ENCODE peak calls at places on chromosomes 6 and 20, in six cellular contexts. One of them, this sample, is unnamed.

GRCh38 chr20:22984008-22984407 is 51.1 kb upstream of the SSTR4 start:
- DNase-seq in mesendoderm: no peak
- DNase-seq in mesenchymal stem cell: no peak
- DNase-seq in IMR-90: no peak
- DNase-seq in neuronal stem cell: no peak
- DNase-seq in H1: no peak
- DNase-seq in this sample: no peak

GRCh38 chr6:23213193-23213592 is 643.8 kb downstream of the HDGFL1 start:
- DNase-seq in mesendoderm: no peak
- DNase-seq in IMR-90: peak
- DNase-seq in neuronal stem cell: no peak
- DNase-seq in H1: no peak
- DNase-seq in mesenchymal stem cell: peak
- DNase-seq in this sample: no peak

GRCh38 chr20:45359406-45360148 is 3.4 kb upstream of the SYS1 start:
- DNase-seq in IMR-90: no peak
- DNase-seq in neuronal stem cell: no peak
- DNase-seq in mesenchymal stem cell: peak
- DNase-seq in H1: no peak
- DNase-seq in mesendoderm: no peak
- DNase-seq in this sample: no peak

GRCh38 chr6:139736507-139736906 is 362.1 kb upstream of the CITED2 start:
- DNase-seq in neuronal stem cell: no peak
- DNase-seq in mesenchymal stem cell: no peak
- DNase-seq in H1: no peak
- DNase-seq in IMR-90: no peak
- DNase-seq in mesendoderm: no peak
- DNase-seq in this sample: peak

GRCh38 chr20:43963872-43964791 is 49.5 kb downstream of the TOX2 start:
- DNase-seq in H1: no peak
- DNase-seq in neuronal stem cell: no peak
- DNase-seq in IMR-90: peak
- DNase-seq in mesendoderm: no peak
- DNase-seq in mesenchymal stem cell: peak
- DNase-seq in this sample: no peak

GRCh38 chr6:81241717-81242116 is 510.8 kb downstream of the TENT5A start:
- DNase-seq in H1: no peak
- DNase-seq in mesendoderm: peak
- DNase-seq in mesenchymal stem cell: peak
- DNase-seq in neuronal stem cell: no peak
- DNase-seq in IMR-90: peak
- DNase-seq in this sample: peak

GRCh38 chr6:168035661-168036616 is 38.5 kb downstream of the KIF25 start:
- DNase-seq in mesendoderm: peak
- DNase-seq in H1: no peak
- DNase-seq in mesenchymal stem cell: peak
- DNase-seq in IMR-90: peak
- DNase-seq in neuronal stem cell: no peak
- DNase-seq in this sample: peak

GRCh38 chr20:10469599-10469998 is 34.5 kb downstream of the SLX4IP start:
- DNase-seq in IMR-90: peak
- DNase-seq in mesendoderm: peak
- DNase-seq in neuronal stem cell: peak
- DNase-seq in H1: no peak
- DNase-seq in mesenchymal stem cell: peak
- DNase-seq in this sample: peak

GRCh38 chr6:158219229-158219628 is 51.1 kb downstream of the GTF2H5 start:
- DNase-seq in IMR-90: peak
- DNase-seq in mesendoderm: no peak
- DNase-seq in neuronal stem cell: no peak
- DNase-seq in H1: no peak
- DNase-seq in mesenchymal stem cell: peak
- DNase-seq in this sample: peak

GRCh38 chr20:59850018-59850641 is 83.3 kb downstream of the SYCP2 start:
- DNase-seq in IMR-90: peak
- DNase-seq in neuronal stem cell: peak
- DNase-seq in H1: no peak
- DNase-seq in mesendoderm: peak
- DNase-seq in mesenchymal stem cell: peak
- DNase-seq in this sample: no peak

GRCh38 chr20:845967-846893 is 12.7 kb downstream of the FAM110A start:
- DNase-seq in IMR-90: no peak
- DNase-seq in neuronal stem cell: no peak
- DNase-seq in mesenchymal stem cell: no peak
- DNase-seq in H1: no peak
- DNase-seq in mesendoderm: no peak
- DNase-seq in this sample: no peak

GRCh38 chr6:34235605-34236422 is 859 bp upstream of the HMGA1 start:
- DNase-seq in neuronal stem cell: peak
- DNase-seq in mesendoderm: peak
- DNase-seq in IMR-90: peak
- DNase-seq in mesenchymal stem cell: peak
- DNase-seq in H1: peak
- DNase-seq in this sample: peak

GRCh38 chr6:34237722-34238506 is 1.2 kb downstream of the HMGA1 start:
- DNase-seq in mesenchymal stem cell: peak
- DNase-seq in H1: peak
- DNase-seq in mesendoderm: peak
- DNase-seq in neuronal stem cell: no peak
- DNase-seq in IMR-90: peak
- DNase-seq in this sample: peak

GRCh38 chr6:34236423-34237315 is at the start of gene HMGA1:
- DNase-seq in mesenchymal stem cell: peak
- DNase-seq in mesendoderm: peak
- DNase-seq in IMR-90: peak
- DNase-seq in neuronal stem cell: peak
- DNase-seq in H1: peak
- DNase-seq in this sample: peak

GRCh38 chr6:34238507-34239239 is 2.0 kb downstream of the HMGA1 start:
- DNase-seq in IMR-90: no peak
- DNase-seq in mesendoderm: no peak
- DNase-seq in mesenchymal stem cell: no peak
- DNase-seq in neuronal stem cell: no peak
- DNase-seq in H1: no peak
- DNase-seq in this sample: no peak

DNA sequence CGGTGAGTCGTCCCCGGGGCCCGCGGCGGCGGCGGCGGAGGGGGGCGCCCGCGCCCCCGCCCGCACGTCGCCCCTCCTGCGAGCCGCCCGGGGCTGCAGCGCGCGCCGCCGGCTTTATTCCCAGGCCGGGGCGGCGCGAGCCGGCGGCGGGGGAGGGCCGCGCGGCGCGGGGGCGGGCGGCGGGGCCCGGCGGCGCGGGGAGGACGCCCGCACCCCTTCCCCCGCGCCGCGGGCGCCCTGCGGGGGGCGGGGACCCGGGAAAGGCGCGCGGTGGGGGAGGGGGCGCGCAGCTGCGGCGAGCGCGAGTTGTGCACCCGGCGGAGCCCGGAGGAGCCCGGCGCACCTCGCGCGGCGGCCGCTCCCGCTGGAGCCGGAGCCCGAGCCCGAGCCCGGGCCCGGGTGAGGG is 646 bp downstream of the HMGA1 start:
- DNase-seq in H1: no peak
- DNase-seq in neuronal stem cell: no peak
- DNase-seq in IMR-90: no peak
- DNase-seq in mesenchymal stem cell: no peak
- DNase-seq in mesendoderm: no peak
- DNase-seq in this sample: peak
- H3K4me2 ChIP-seq in H1: peak
- H3K4me2 ChIP-seq in neuronal stem cell: no peak
- H3K4me2 ChIP-seq in IMR-90: no peak
- H3K4me2 ChIP-seq in mesenchymal stem cell: peak
- H3K4me2 ChIP-seq in mesendoderm: no peak
- H3K4me2 ChIP-seq in this sample: peak

GRCh38 chr6:56242343-56242742 is 5.0 kb downstream of the COL21A1 start:
- DNase-seq in mesenchymal stem cell: peak
- DNase-seq in neuronal stem cell: no peak
- DNase-seq in mesendoderm: no peak
- DNase-seq in H1: no peak
- DNase-seq in IMR-90: no peak
- DNase-seq in this sample: no peak

GRCh38 chr6:56235245-56235644 is 12.1 kb downstream of the COL21A1 start:
- DNase-seq in mesendoderm: no peak
- DNase-seq in H1: no peak
- DNase-seq in IMR-90: peak
- DNase-seq in mesenchymal stem cell: no peak
- DNase-seq in neuronal stem cell: no peak
- DNase-seq in this sample: no peak

GRCh38 chr6:56241106-56241812 is 6.1 kb downstream of the COL21A1 start:
- DNase-seq in IMR-90: no peak
- DNase-seq in neuronal stem cell: no peak
- DNase-seq in H1: no peak
- DNase-seq in mesenchymal stem cell: no peak
- DNase-seq in mesendoderm: no peak
- DNase-seq in this sample: no peak

GRCh38 chr6:56243518-56244070 is 3.8 kb downstream of the COL21A1 start:
- DNase-seq in mesenchymal stem cell: no peak
- DNase-seq in IMR-90: no peak
- DNase-seq in H1: no peak
- DNase-seq in mesendoderm: no peak
- DNase-seq in neuronal stem cell: no peak
- DNase-seq in this sample: peak

DNA sequence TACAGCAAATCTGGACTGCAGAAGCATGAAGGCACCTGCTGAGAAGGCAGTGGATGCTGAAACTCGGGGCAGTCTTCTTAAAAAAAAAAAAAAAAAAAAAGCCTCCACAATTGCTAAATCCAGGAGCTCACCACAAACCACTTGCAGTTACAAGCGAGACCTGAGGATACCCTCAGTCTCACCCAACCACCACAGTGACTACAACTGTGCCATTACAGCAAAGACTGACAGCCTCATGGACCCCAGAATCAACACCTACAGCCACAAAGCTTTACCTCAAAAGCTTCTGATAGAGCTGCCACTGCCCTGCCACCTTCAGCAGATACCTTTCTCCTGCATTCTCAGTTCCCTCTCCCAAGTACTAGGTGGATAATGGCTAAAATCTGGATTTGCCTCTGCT is 9.0 kb downstream of the COL21A1 start:
- DNase-seq in mesenchymal stem cell: no peak
- DNase-seq in H1: no peak
- DNase-seq in mesendoderm: no peak
- DNase-seq in IMR-90: no peak
- DNase-seq in neuronal stem cell: no peak
- DNase-seq in this sample: no peak
- H3K18ac ChIP-seq in mesenchymal stem cell: peak
- H3K18ac ChIP-seq in H1: no peak
- H3K18ac ChIP-seq in mesendoderm: no peak
- H3K18ac ChIP-seq in IMR-90: no peak
- H3K18ac ChIP-seq in neuronal stem cell: no peak
- H3K18ac ChIP-seq in this sample: no peak

GRCh38 chr6:107732461-107732860 is 91.7 kb downstream of the SCML4 start:
- DNase-seq in mesendoderm: no peak
- DNase-seq in H1: no peak
- DNase-seq in neuronal stem cell: no peak
- DNase-seq in IMR-90: no peak
- DNase-seq in mesenchymal stem cell: no peak
- DNase-seq in this sample: no peak

GRCh38 chr6:107731422-107732319 is 92.4 kb downstream of the SCML4 start:
- DNase-seq in H1: no peak
- DNase-seq in mesenchymal stem cell: no peak
- DNase-seq in mesendoderm: peak
- DNase-seq in neuronal stem cell: no peak
- DNase-seq in IMR-90: no peak
- DNase-seq in this sample: peak

GRCh38 chr6:107729098-107729497 is 95.0 kb downstream of the SCML4 start:
- DNase-seq in IMR-90: no peak
- DNase-seq in mesendoderm: peak
- DNase-seq in H1: no peak
- DNase-seq in mesenchymal stem cell: no peak
- DNase-seq in neuronal stem cell: no peak
- DNase-seq in this sample: no peak

GRCh38 chr6:107730106-107730505 is 94.0 kb downstream of the SCML4 start:
- DNase-seq in mesendoderm: no peak
- DNase-seq in IMR-90: no peak
- DNase-seq in H1: no peak
- DNase-seq in neuronal stem cell: no peak
- DNase-seq in mesenchymal stem cell: no peak
- DNase-seq in this sample: no peak

DNA sequence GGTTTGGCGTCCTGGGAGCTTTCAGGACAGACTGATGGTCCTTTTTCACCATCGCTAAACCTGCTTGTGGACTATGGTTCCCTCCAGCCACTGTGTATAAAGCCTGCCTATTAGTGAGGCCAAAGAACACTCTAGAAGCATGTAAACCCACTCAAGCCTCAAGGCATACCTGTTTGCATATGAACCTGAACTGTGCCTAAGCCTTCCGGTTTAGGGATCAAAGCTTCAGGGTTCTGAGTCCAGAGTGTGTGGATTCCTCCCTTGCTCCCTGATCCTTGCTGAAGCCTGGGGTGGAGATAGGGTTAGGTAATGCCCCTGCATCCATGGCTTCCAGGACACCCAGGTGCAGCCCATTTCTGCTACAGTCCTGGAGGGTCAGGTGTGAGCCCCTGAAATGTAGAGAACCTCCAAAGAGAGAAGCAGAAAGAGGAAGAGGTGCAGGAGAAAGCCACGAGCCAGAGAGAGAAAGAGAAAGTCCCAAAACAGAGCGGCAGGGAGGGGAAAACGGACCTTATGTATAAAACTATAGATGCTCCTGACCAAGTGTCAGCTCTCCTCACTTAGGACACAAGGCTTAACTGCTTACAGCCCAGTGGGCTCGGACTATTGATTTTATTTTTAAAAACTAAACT is 93.3 kb downstream of the SCML4 start:
- DNase-seq in neuronal stem cell: no peak
- DNase-seq in mesendoderm: no peak
- DNase-seq in H1: no peak
- DNase-seq in mesenchymal stem cell: no peak
- DNase-seq in IMR-90: no peak
- DNase-seq in this sample: no peak
- H3K4me2 ChIP-seq in neuronal stem cell: no peak
- H3K4me2 ChIP-seq in mesendoderm: no peak
- H3K4me2 ChIP-seq in H1: no peak
- H3K4me2 ChIP-seq in mesenchymal stem cell: no peak
- H3K4me2 ChIP-seq in IMR-90: no peak
- H3K4me2 ChIP-seq in this sample: no peak

DNA sequence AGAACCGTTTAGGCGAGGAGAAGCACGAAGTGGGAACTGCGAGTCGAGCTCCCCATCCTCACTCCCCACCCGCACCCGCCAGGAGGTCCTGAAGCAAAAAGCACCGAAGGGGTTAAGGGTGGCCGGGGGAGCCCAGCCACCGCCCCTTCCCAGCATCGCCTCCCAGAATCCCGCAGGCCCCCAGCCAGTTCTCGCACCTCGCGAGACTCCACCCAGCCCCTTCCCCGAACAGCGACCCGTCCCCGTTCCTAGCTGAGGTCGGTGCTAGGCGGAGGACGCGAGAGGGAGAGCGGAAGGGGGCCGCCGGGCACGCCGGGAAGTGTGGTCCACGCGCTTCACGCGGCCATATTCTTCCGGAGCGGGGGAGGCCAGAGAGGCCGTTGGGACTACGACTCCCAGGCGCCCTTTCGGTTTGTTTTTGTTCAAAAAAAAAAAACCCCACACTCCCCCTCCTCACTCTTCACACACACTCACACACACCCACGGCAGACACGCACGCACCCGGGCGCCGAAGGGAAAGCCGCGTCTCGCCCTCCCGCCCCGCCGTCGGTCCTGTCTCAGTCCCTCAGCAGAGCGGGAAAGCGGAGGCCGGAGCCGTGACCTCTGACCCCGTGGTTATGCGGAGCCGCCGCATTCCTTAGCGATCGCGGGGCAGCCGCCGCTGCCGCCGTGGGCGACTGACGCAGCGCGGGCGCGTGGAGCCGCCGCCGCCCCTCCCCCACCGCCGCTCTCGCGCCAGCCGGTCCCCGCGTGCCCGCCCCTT is at the start of gene ASXL1:
- DNase-seq in H1: peak
- DNase-seq in mesendoderm: peak
- DNase-seq in IMR-90: peak
- DNase-seq in neuronal stem cell: peak
- DNase-seq in mesenchymal stem cell: peak
- DNase-seq in this sample: peak
- H3K18ac ChIP-seq in H1: peak
- H3K18ac ChIP-seq in mesendoderm: peak
- H3K18ac ChIP-seq in IMR-90: peak
- H3K18ac ChIP-seq in neuronal stem cell: peak
- H3K18ac ChIP-seq in mesenchymal stem cell: peak
- H3K18ac ChIP-seq in this sample: peak

This sample was measured in trophoblast cell.